ENCODE peak calls at places on chromosomes 2 and 18, in nine cellular contexts. C is Panc1, Z is AG04450, A is cardiac fibroblast, L is astrocyte, S is esophagus muscularis mucosa, F is H9, Y is left lung, D is ovary. V is an unnamed sample.

GRCh38 chr2:33433279-33434235 is 42.9 kb upstream of the RASGRP3 start:
- DNase-seq in Z (no peak), D (no peak), S (no peak), L (no peak), F (no peak), A (peak), Y (no peak), C (no peak), V (no peak)

GRCh38 chr2:230873670-230874401 is 9.1 kb downstream of the ITM2C start:
- DNase-seq in L (no peak), D (no peak), A (no peak), S (no peak), F (no peak), Y (no peak), Z (no peak), C (no peak), V (peak)

GRCh38 chr2:234074751-234075520 is 24.4 kb downstream of the SPP2 start:
- DNase-seq in D (no peak), Y (no peak), A (no peak), Z (no peak), L (peak), F (no peak), C (no peak), S (no peak), V (no peak)

GRCh38 chr2:148926291-148926961 is 51.4 kb downstream of the KIF5C start:
- DNase-seq in S (peak), A (peak), D (no peak), C (peak), Y (peak), L (no peak), F (peak), Z (peak), V (peak)

GRCh38 chr2:194706179-194706578 is 950.8 kb upstream of the SLC39A10 start:
- DNase-seq in Z (no peak), C (no peak), D (no peak), F (no peak), Y (no peak), L (no peak), A (no peak), S (no peak), V (no peak)

GRCh38 chr2:124973396-124973795 is 948.3 kb downstream of the CNTNAP5 start:
- DNase-seq in Y (no peak), L (peak), S (no peak), F (no peak), C (no peak), A (no peak), Z (no peak), D (no peak), V (no peak)

GRCh38 chr18:46646468-46646867 is 10.6 kb downstream of the LOXHD1 start:
- DNase-seq in L (no peak), D (no peak), Z (no peak), S (no peak), A (no peak), Y (no peak), F (no peak), C (no peak), V (no peak)

GRCh38 chr2:9228088-9228751 is 21.6 kb downstream of the ASAP2 start:
- DNase-seq in F (no peak), L (peak), A (peak), S (no peak), D (no peak), Z (no peak), Y (no peak), C (no peak), V (no peak)

GRCh38 chr18:60339018-60339417 is 33.6 kb downstream of the MC4R start:
- DNase-seq in A (no peak), C (no peak), F (no peak), Z (no peak), Y (peak), L (no peak), D (no peak), S (no peak), V (no peak)

GRCh38 chr2:212892193-212892592 is 259.2 kb downstream of the IKZF2 start:
- DNase-seq in A (peak), C (no peak), Z (peak), D (no peak), S (no peak), Y (no peak), F (no peak), L (peak), V (no peak)

GRCh38 chr2:164593541-164593940 is 27.7 kb downstream of the GRB14 start:
- DNase-seq in F (peak), L (no peak), S (no peak), C (no peak), A (no peak), Z (no peak), D (no peak), Y (no peak), V (no peak)

GRCh38 chr2:216714412-216714775 is 19.0 kb upstream of the IGFBP5 start:
- DNase-seq in C (no peak), A (no peak), Z (no peak), S (no peak), F (no peak), L (peak), Y (no peak), D (no peak), V (no peak)

GRCh38 chr2:167697961-167698360 is 549.4 kb downstream of the STK39 start:
- DNase-seq in C (no peak), A (no peak), D (no peak), F (no peak), L (peak), S (no peak), Z (no peak), Y (no peak), V (no peak)

GRCh38 chr18:59052965-59053960 is 86.4 kb upstream of the SEC11C start:
- DNase-seq in Y (no peak), C (no peak), D (no peak), F (no peak), Z (no peak), S (no peak), A (peak), L (peak), V (no peak)

GRCh38 chr2:127270663-127271062 is 23.3 kb downstream of the ERCC3 start:
- DNase-seq in D (no peak), L (no peak), S (no peak), F (no peak), Y (no peak), Z (no peak), A (no peak), C (no peak), V (no peak)

GRCh38 chr2:69947078-69947801 is 14.2 kb downstream of the ASPRV1 start:
- DNase-seq in C (no peak), Y (no peak), A (no peak), F (no peak), Z (no peak), L (no peak), D (no peak), S (no peak), V (no peak)

GRCh38 chr2:9813312-9814128 is 29.8 kb upstream of the TAF1B start:
- DNase-seq in F (peak), S (no peak), Z (no peak), C (no peak), L (no peak), Y (peak), D (peak), A (peak), V (peak)

GRCh38 chr2:207162319-207162718 is 3.4 kb downstream of the KLF7 start:
- DNase-seq in A (peak), D (no peak), F (no peak), C (no peak), Y (no peak), S (no peak), Z (no peak), L (peak), V (no peak)

GRCh38 chr2:23384551-23385349 is at the start of gene KLHL29:
- DNase-seq in A (peak), Y (peak), F (peak), C (no peak), L (peak), S (peak), Z (no peak), D (peak), V (peak)

GRCh38 chr2:144798019-144798418 is 278.1 kb upstream of the ZEB2 start:
- DNase-seq in D (no peak), A (no peak), Z (no peak), F (no peak), Y (no peak), S (no peak), C (no peak), L (no peak), V (no peak)

GRCh38 chr18:35040638-35040987 is 600 bp upstream of the MAPRE2 start:
- DNase-seq in C (no peak), Z (no peak), D (no peak), F (no peak), Y (no peak), A (no peak), S (no peak), L (no peak), V (no peak)

GRCh38 chr2:97693476-97693875 is 19.9 kb upstream of the ZAP70 start:
- DNase-seq in Y (no peak), D (no peak), S (peak), L (no peak), A (peak), F (no peak), Z (no peak), C (no peak), V (no peak)

GRCh38 chr2:240060977-240061591 is 7.8 kb upstream of the OR6B3 start:
- DNase-seq in D (no peak), S (no peak), Z (peak), L (peak), Y (no peak), F (no peak), C (peak), A (peak), V (peak)
- TF ChIP-seq CTCF in D (no peak), S (peak), Z (peak), L (peak), Y (peak), F (peak), C (peak), A (peak), V (peak)

DNA sequence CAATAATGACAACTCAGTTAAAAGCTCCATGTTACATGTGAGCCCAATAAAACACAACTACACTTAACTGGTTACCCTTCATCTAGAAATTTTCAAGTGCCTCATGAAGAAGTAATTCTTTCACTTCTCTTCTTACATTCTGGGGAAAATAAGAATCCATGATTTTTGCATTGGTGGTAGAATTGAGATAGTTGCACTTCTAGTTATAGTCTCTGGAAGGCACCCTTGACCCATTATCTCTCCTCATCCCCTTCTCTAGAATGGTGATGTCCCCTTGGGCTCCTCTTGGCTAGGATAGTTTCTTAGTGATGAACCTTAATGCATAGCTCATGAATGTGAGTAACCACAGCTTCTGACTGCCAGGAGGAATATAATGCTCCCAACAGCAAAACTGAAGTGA is 3.6 kb downstream of the LGALSL start:
- DNase-seq in Y (no peak), A (no peak), Z (no peak), D (no peak), C (no peak), S (no peak), F (no peak), L (no peak), V (no peak)
- TF ChIP-seq CTCF in Y (no peak), A (no peak), Z (no peak), D (no peak), C (peak), S (no peak), F (peak), L (no peak), V (no peak)

GRCh38 chr2:84870306-84870705 is 10.6 kb downstream of the TRABD2A start:
- DNase-seq in A (no peak), D (no peak), Y (no peak), S (no peak), Z (no peak), C (no peak), L (no peak), F (no peak), V (no peak)
- TF ChIP-seq CTCF in A (no peak), D (no peak), Y (no peak), S (no peak), Z (no peak), C (no peak), L (no peak), F (peak), V (peak)

DNA sequence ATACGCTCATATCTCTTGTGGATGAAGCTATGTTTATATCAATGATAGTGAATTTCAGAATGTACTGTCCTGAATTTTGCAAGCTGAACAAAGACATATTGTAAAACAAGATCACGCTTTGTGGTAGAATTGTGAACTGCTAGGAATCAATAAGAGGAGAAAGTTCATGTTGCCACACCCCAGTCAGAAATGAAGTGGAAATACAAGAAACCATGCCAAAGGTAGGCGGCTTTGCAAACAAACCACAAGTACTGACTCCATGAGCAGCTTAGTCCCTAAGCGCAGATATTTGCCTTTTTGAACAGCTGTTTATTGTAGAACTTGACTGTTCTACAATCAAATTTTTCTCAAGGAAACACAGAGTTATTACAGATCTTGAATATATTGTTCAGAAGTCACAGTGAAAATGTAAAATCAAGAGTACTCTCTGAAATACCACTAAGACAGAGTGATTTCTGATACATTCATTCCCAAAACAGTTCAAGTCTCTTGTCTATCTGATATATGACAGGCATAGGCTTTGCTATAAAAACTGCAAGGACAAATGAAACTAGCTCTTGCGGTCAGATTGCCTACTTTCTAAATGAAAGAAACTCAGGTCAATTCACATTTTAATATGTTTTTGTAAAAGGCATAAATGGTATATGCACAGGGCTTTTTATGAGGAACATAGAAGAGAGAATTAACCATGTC is 120.9 kb upstream of the CDH19 start:
- DNase-seq in L (peak), Y (no peak), D (no peak), S (no peak), A (peak), Z (no peak), C (no peak), F (no peak), V (no peak)
- TF ChIP-seq CTCF in L (no peak), Y (no peak), D (no peak), S (no peak), A (no peak), Z (no peak), C (no peak), F (no peak), V (no peak)

GRCh38 chr2:55048514-55048924 is 1.7 kb downstream of the RTN4 start:
- DNase-seq in D (peak), F (no peak), Z (no peak), Y (no peak), C (no peak), L (no peak), S (no peak), A (peak), V (no peak)
- TF ChIP-seq CTCF in D (no peak), F (no peak), Z (no peak), Y (no peak), C (no peak), L (no peak), S (no peak), A (peak), V (no peak)

GRCh38 chr2:163046615-163047014 is 208.0 kb upstream of the KCNH7 start:
- DNase-seq in L (no peak), A (no peak), F (no peak), Y (no peak), S (no peak), Z (no peak), C (no peak), D (no peak), V (no peak)

GRCh38 chr2:163043201-163043600 is 204.6 kb upstream of the KCNH7 start:
- DNase-seq in Y (no peak), F (no peak), A (no peak), Z (no peak), D (no peak), C (no peak), L (no peak), S (no peak), V (no peak)

GRCh38 chr2:163039266-163039665 is 200.7 kb upstream of the KCNH7 start:
- DNase-seq in Z (no peak), A (no peak), Y (no peak), L (no peak), C (no peak), D (no peak), S (no peak), F (no peak), V (no peak)

GRCh38 chr2:163045830-163046229 is 207.3 kb upstream of the KCNH7 start:
- DNase-seq in C (no peak), D (no peak), A (no peak), Y (no peak), Z (no peak), L (no peak), S (no peak), F (no peak), V (no peak)

DNA sequence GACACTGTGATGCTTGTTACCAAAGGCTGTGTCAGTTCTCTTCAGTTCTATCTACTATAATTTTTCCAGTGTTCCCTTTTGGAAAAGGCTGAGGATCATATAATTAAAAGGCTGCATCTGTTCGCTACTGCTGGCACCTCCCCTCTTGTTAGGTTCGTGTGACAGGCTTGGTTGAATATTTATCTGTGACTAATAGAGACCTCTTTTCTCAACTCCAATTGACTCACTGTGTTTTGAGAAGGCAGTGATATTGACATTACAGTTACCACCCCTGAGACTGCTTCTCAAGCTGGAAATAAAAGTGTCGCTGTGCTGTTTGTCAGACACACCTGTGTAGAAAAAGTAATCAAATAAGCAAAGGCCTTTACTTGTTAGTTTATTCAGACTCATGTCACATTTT is 205.5 kb upstream of the KCNH7 start:
- DNase-seq in Z (no peak), Y (no peak), L (no peak), S (no peak), C (no peak), D (no peak), A (no peak), F (no peak), V (no peak)
- TF ChIP-seq CTCF in Z (no peak), Y (no peak), L (no peak), S (no peak), C (no peak), D (no peak), A (no peak), F (no peak), V (no peak)

GRCh38 chr2:150907466-150907865 is 354.2 kb downstream of the RBM43 start:
- DNase-seq in C (no peak), L (no peak), D (no peak), A (no peak), Y (no peak), S (no peak), Z (no peak), F (no peak), V (no peak)

GRCh38 chr2:150909613-150910012 is 352.1 kb downstream of the RBM43 start:
- DNase-seq in Y (no peak), A (no peak), Z (no peak), C (no peak), L (no peak), F (no peak), D (no peak), S (no peak), V (no peak)

GRCh38 chr2:150916434-150916833 is 345.2 kb downstream of the RBM43 start:
- DNase-seq in Z (no peak), S (no peak), F (no peak), C (no peak), D (no peak), L (no peak), Y (no peak), A (no peak), V (no peak)

GRCh38 chr2:150909090-150909489 is 352.6 kb downstream of the RBM43 start:
- DNase-seq in F (no peak), Z (no peak), D (no peak), L (no peak), A (no peak), C (no peak), Y (no peak), S (no peak), V (no peak)

DNA sequence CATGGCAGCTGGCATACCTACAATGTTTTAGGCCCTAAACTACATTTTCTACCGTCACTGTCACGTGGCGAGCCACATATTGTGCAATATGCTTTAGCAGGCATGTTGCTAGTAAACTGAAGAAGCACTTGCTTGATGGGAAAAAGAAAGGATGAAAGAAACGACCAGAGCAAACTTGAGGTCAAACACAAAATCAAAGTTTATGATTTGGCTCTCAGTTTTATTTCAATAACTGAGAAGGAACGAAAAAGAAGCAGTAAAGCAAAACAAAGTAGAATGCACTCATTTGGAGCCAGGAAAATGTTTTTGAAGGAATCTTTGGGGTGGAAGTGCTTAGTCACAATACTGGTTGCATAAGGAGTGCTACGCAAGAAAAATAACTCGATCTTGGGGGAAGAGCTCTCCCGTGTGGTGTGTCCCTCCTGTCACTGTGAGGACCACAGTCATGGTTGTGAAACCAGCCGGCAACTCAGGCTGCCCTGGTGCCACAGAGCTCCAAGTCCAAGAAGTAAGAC is 349.8 kb downstream of the RBM43 start:
- DNase-seq in D (peak), Y (peak), S (no peak), F (peak), Z (peak), A (peak), L (peak), C (peak), V (no peak)
- TF ChIP-seq CTCF in D (no peak), Y (no peak), S (peak), F (peak), Z (peak), A (no peak), L (no peak), C (no peak), V (no peak)

V was measured in GM20000.